ENCODE peak calls at places on chromosomes 11 and 22, in four cellular contexts. Z is right lobe of liver; C is CD4-positive, alpha-beta T cell; B is choroid plexus epithelial cell. W is an unnamed sample.

GRCh38 chr11:123575441-123575840 is 79.0 kb downstream of the SCN3B start:
- DNase-seq in Z (no peak), C (no peak), B (no peak), W (no peak)

GRCh38 chr22:33707581-33707980 is 212.7 kb downstream of the LARGE1 start:
- DNase-seq in Z (no peak), C (no peak), B (no peak), W (no peak)

GRCh38 chr22:36149464-36149863 is 11.1 kb downstream of the APOL3 start:
- DNase-seq in Z (no peak), C (no peak), B (no peak), W (no peak)

GRCh38 chr11:83070044-83070877 is 1.4 kb downstream of the RAB30 start:
- DNase-seq in Z (no peak), C (no peak), B (peak), W (no peak)

GRCh38 chr11:114989536-114989935 is 311.2 kb downstream of the NXPE2 start:
- DNase-seq in Z (no peak), C (no peak), B (no peak), W (no peak)

GRCh38 chr11:117145393-117145761 is 1.3 kb downstream of the PAFAH1B2 start:
- DNase-seq in Z (no peak), C (no peak), B (peak), W (no peak)

GRCh38 chr11:57905439-57905838 is 118.2 kb upstream of the OR9Q1 start:
- DNase-seq in Z (no peak), C (no peak), B (no peak), W (no peak)

GRCh38 chr22:22682807-22683667 is 38.6 kb downstream of the GGTLC2 start:
- DNase-seq in Z (no peak), C (no peak), B (peak), W (no peak)

GRCh38 chr22:26797910-26798309 is 140.5 kb downstream of the MIAT start:
- DNase-seq in Z (no peak), C (no peak), B (peak), W (no peak)

GRCh38 chr11:119419834-119420492 is 3.0 kb downstream of the THY1 start:
- DNase-seq in Z (no peak), C (no peak), B (no peak), W (no peak)

GRCh38 chr11:65182258-65183170 is 786 bp downstream of the CAPN1 start:
- DNase-seq in Z (no peak), C (no peak), B (peak), W (no peak)

GRCh38 chr22:30396871-30397655 is at the start of gene SEC14L2:
- DNase-seq in Z (peak), C (peak), B (peak), W (no peak)

GRCh38 chr11:1557168-1557884 is 14.7 kb downstream of the DUSP8 start:
- DNase-seq in Z (peak), C (no peak), B (no peak), W (no peak)

GRCh38 chr22:42369250-42370041 is 62.8 kb downstream of the NFAM1 start:
- DNase-seq in Z (peak), C (peak), B (peak), W (peak)

GRCh38 chr11:11864332-11864731 is 22.6 kb downstream of the USP47 start:
- DNase-seq in Z (no peak), C (no peak), B (no peak), W (no peak)

GRCh38 chr11:103420593-103420992 is 311.4 kb downstream of the DYNC2H1 start:
- DNase-seq in Z (no peak), C (no peak), B (peak), W (no peak)

GRCh38 chr11:80846979-80847378 is 1406.1 kb upstream of the TENM4 start:
- DNase-seq in Z (no peak), C (no peak), B (no peak), W (no peak)

GRCh38 chr22:42930810-42931420 is 73.8 kb upstream of the ARFGAP3 start:
- DNase-seq in Z (no peak), C (no peak), B (no peak), W (no peak)

GRCh38 chr11:121367434-121367833 is 74.9 kb downstream of the SC5D start:
- DNase-seq in Z (no peak), C (no peak), B (peak), W (no peak)

GRCh38 chr11:82682003-82682751 is 51.5 kb downstream of the FAM181B start:
- DNase-seq in Z (no peak), C (no peak), B (peak), W (no peak)

GRCh38 chr11:67504950-67505561 is at the start of gene PITPNM1:
- DNase-seq in Z (peak), C (peak), B (peak), W (peak)

GRCh38 chr11:68441466-68442230 is 18.9 kb upstream of the PPP6R3 start:
- DNase-seq in Z (no peak), C (no peak), B (peak), W (peak)

GRCh38 chr11:127492025-127492424 is 491.5 kb upstream of the KIRREL3 start:
- DNase-seq in Z (no peak), C (no peak), B (no peak), W (no peak)

GRCh38 chr11:80980221-80980620 is 1539.4 kb upstream of the TENM4 start:
- DNase-seq in Z (no peak), C (no peak), B (peak), W (no peak)

GRCh38 chr22:24001314-24001713 is 3.9 kb downstream of the GSTT4 start:
- DNase-seq in Z (no peak), C (no peak), B (no peak), W (no peak)

GRCh38 chr11:2825886-2826678 is 59.5 kb downstream of the CDKN1C start:
- DNase-seq in Z (peak), C (no peak), B (peak), W (no peak)

GRCh38 chr11:77403228-77403627 is 70.7 kb downstream of the PAK1 start:
- DNase-seq in Z (no peak), C (no peak), B (no peak), W (no peak)

GRCh38 chr22:47619631-47620030 is 857.2 kb downstream of the TBC1D22A start:
- DNase-seq in Z (no peak), C (no peak), B (no peak), W (no peak)

GRCh38 chr11:636511-637332 is at the start of gene DRD4:
- DNase-seq in Z (no peak), C (no peak), B (peak), W (no peak)

GRCh38 chr11:115098037-115098436 is 406.2 kb downstream of the CADM1 start:
- DNase-seq in Z (no peak), C (no peak), B (peak), W (no peak)

GRCh38 chr11:15159085-15159484 is 44.4 kb downstream of the INSC start:
- DNase-seq in Z (no peak), C (no peak), B (peak), W (no peak)

GRCh38 chr22:33274214-33274828 is 216.1 kb upstream of the SYN3 start:
- DNase-seq in Z (no peak), C (no peak), B (peak), W (no peak)

GRCh38 chr11:61369372-61370348 is 7.5 kb downstream of the TMEM138 start:
- DNase-seq in Z (peak), C (no peak), B (peak), W (no peak)

GRCh38 chr11:63491240-63491587 is 247 bp upstream of the PLAAT5 start:
- DNase-seq in Z (no peak), C (no peak), B (no peak), W (no peak)

GRCh38 chr22:29253561-29254282 is 14.1 kb downstream of the RHBDD3 start:
- DNase-seq in Z (peak), C (no peak), B (no peak), W (no peak)
- TF ChIP-seq CTCF in Z (no peak), C (no peak), B (no peak), W (no peak)

GRCh38 chr11:19660076-19660475 is 52.6 kb upstream of the NAV2 start:
- DNase-seq in Z (no peak), C (no peak), B (peak), W (no peak)

GRCh38 chr11:19656140-19656541 is 56.5 kb upstream of the NAV2 start:
- DNase-seq in Z (no peak), C (no peak), B (no peak), W (no peak)

GRCh38 chr11:19661827-19662226 is 50.8 kb upstream of the NAV2 start:
- DNase-seq in Z (no peak), C (no peak), B (no peak), W (no peak)

GRCh38 chr11:19659529-19659928 is 53.1 kb upstream of the NAV2 start:
- DNase-seq in Z (no peak), C (no peak), B (no peak), W (no peak)

DNA sequence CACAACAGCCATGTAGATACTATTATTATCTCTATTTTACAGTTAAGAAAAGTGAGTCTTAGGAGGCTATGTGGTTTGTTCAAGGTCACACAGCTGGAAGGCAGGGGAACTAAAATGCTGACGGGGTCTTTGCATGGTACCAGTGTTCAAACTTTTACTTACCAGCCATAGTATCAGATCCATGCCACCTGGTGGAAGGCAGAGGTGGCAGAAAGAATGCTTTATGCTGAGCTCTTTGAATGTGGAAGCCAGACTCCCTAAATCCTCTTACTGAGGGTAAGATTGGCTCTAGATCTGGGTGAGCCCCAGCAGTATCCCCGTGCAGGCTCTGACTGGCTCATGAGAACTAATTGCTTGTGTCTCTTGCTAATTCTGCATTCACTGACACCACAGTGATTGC is 54.3 kb upstream of the NAV2 start:
- DNase-seq in Z (no peak), C (no peak), B (no peak), W (no peak)
- TF ChIP-seq CTCF in Z (no peak), C (no peak), B (peak), W (peak)

DNA sequence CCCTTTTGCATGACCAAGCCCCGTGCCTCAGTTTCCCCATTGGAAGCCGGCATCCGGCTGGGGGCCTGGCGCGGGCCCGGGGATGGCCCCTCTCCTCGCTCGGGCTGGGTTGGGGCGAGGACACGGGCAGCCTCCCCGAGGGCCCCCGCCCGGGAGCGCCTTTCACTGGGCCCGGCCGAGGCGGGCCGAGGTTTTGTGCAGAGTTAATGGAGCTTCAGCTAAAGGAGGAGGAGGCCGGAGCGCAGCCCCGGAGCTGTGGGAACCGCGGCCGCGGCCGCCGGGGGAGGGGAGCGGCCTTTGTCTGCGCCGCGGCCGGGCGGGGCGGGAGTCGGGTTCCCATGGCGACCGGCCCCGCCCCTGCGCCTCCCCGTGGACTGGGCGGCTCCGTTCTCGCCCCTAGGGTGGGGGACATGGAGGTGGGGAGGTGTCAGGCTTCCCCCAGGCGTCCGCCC is 1.4 kb upstream of the MAPK11 start:
- DNase-seq in Z (no peak), C (no peak), B (peak), W (no peak)
- TF ChIP-seq CTCF in Z (no peak), C (no peak), B (no peak), W (no peak)

GRCh38 chr22:46308283-46308988 is 11.8 kb downstream of the GTSE1 start:
- DNase-seq in Z (no peak), C (no peak), B (no peak), W (no peak)

GRCh38 chr22:46312056-46312455 is 15.4 kb downstream of the GTSE1 start:
- DNase-seq in Z (no peak), C (no peak), B (no peak), W (no peak)

DNA sequence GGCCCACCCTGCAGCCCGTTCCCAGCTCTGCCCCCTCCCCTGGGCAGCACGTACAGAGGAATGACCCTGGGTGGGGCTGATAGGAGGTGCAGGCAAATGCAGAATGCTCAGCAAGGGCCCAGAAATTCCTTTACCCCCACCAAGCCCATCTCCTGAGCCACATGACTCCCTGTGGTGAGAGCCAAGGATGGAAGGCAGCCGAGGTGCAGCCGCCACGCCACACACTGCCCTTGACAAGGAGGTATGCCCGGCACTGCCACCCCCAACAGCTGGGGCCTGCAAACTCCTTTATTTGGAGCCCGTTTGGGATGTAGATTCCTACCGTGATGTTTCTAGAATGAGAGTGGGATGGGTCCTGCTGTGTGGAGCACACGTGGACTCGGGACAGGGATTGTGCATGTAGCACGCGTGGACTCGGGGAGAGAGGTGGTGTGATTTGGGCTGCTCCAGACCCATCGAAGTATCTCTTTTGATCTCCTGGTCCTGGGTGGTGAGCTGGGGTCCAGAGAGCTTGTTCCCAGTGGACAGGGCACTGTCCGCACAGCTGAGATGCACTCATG is 12.9 kb downstream of the GTSE1 start:
- DNase-seq in Z (no peak), C (no peak), B (no peak), W (no peak)
- TF ChIP-seq CTCF in Z (no peak), C (no peak), B (no peak), W (no peak)

GRCh38 chr11:132054822-132055221 is 684.4 kb downstream of the NTM start:
- DNase-seq in Z (no peak), C (no peak), B (peak), W (no peak)
- TF ChIP-seq CTCF in Z (no peak), C (no peak), B (no peak), W (no peak)

DNA sequence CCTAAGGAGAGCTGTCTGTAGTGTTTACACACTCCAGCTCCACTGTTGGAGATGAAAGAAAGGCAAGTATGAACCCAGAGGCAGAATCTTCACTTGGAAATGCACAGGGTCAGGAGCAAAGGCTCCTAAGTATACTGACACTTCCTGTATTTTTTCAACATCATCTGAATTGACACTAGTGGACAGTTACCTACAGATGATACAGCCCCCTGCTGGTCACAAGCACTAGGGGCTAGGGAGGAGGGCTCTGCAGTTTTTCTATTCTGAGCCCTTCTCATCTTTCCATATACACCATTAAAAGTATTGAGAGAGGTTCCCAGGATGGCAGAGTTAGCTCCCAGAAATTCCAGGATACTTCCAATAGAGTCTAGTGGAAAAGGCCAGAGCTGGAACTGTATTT is 290.3 kb upstream of the API5 start:
- DNase-seq in Z (no peak), C (no peak), B (no peak), W (no peak)
- TF ChIP-seq CTCF in Z (peak), C (no peak), B (no peak), W (peak)

GRCh38 chr22:17234144-17234623 is 14.9 kb upstream of the ADA2 start:
- DNase-seq in Z (no peak), C (no peak), B (peak), W (no peak)
- TF ChIP-seq CTCF in Z (no peak), C (no peak), B (no peak), W (no peak)

GRCh38 chr11:76382209-76382608 is 1.1 kb downstream of the GVQW3 start:
- DNase-seq in Z (no peak), C (no peak), B (no peak), W (no peak)
- TF ChIP-seq CTCF in Z (no peak), C (no peak), B (no peak), W (no peak)

GRCh38 chr22:20083891-20084546 is 4.0 kb downstream of the DGCR8 start:
- DNase-seq in Z (no peak), C (no peak), B (no peak), W (no peak)

GRCh38 chr22:20086101-20086599 is 6.1 kb downstream of the DGCR8 start:
- DNase-seq in Z (no peak), C (no peak), B (no peak), W (no peak)

GRCh38 chr22:20085651-20086050 is 5.6 kb downstream of the DGCR8 start:
- DNase-seq in Z (no peak), C (no peak), B (no peak), W (no peak)

GRCh38 chr22:20083157-20083890 is 3.3 kb downstream of the DGCR8 start:
- DNase-seq in Z (no peak), C (no peak), B (peak), W (no peak)

GRCh38 chr22:20084547-20085413 is 4.7 kb downstream of the DGCR8 start:
- DNase-seq in Z (peak), C (no peak), B (peak), W (no peak)
- TF ChIP-seq CTCF in Z (peak), C (no peak), B (peak), W (peak)

W was measured in D721Med.